ENCODE peak calls at places on chromosomes 2 and 18, in eight cellular contexts. One of them, this sample, is unnamed.

GRCh38 chr2:190820416-190820815 is 60.2 kb upstream of the GLS start:
- DNase-seq in HEK293T: no peak
- DNase-seq in epithelial cell of esophagus: no peak
- DNase-seq in uterus: no peak
- DNase-seq in IMR-90: no peak
- DNase-seq in RWPE1: no peak
- DNase-seq in mesendoderm: no peak
- DNase-seq in AG04450: no peak
- DNase-seq in this sample: no peak

GRCh38 chr2:189772212-189772611 is 9.6 kb upstream of the OSGEPL1 start:
- DNase-seq in AG04450: no peak
- DNase-seq in HEK293T: no peak
- DNase-seq in mesendoderm: no peak
- DNase-seq in epithelial cell of esophagus: peak; percentile 16
- DNase-seq in IMR-90: no peak
- DNase-seq in uterus: no peak
- DNase-seq in RWPE1: no peak
- DNase-seq in this sample: no peak

GRCh38 chr18:45951021-45951714 is 16.0 kb downstream of the EPG5 start:
- DNase-seq in AG04450: peak; percentile 46
- DNase-seq in RWPE1: no peak
- DNase-seq in mesendoderm: peak; percentile 16
- DNase-seq in epithelial cell of esophagus: peak; percentile 84
- DNase-seq in IMR-90: peak; percentile 90
- DNase-seq in HEK293T: no peak
- DNase-seq in uterus: no peak
- DNase-seq in this sample: no peak

GRCh38 chr2:217902281-217903141 is 100.3 kb downstream of the TNS1 start:
- DNase-seq in mesendoderm: peak; percentile 52
- DNase-seq in HEK293T: no peak
- DNase-seq in AG04450: no peak
- DNase-seq in RWPE1: peak; percentile 31
- DNase-seq in IMR-90: peak; percentile 88
- DNase-seq in epithelial cell of esophagus: peak; percentile 45
- DNase-seq in uterus: peak; percentile 77
- DNase-seq in this sample: no peak

GRCh38 chr2:73907840-73908452 is 15.1 kb downstream of the ACTG2 start:
- DNase-seq in AG04450: no peak
- DNase-seq in epithelial cell of esophagus: peak; percentile 43
- DNase-seq in HEK293T: peak; percentile 23
- DNase-seq in mesendoderm: peak; percentile 58
- DNase-seq in IMR-90: peak; percentile 62
- DNase-seq in uterus: no peak
- DNase-seq in RWPE1: no peak
- DNase-seq in this sample: no peak

GRCh38 chr2:32991091-32991845 is 44.5 kb downstream of the LTBP1 start:
- DNase-seq in AG04450: no peak
- DNase-seq in RWPE1: no peak
- DNase-seq in uterus: no peak
- DNase-seq in mesendoderm: no peak
- DNase-seq in epithelial cell of esophagus: peak; percentile 48
- DNase-seq in HEK293T: no peak
- DNase-seq in IMR-90: no peak
- DNase-seq in this sample: no peak

GRCh38 chr2:173077506-173078177 is 2.0 kb downstream of the MAP3K20 start:
- DNase-seq in HEK293T: no peak
- DNase-seq in epithelial cell of esophagus: peak; percentile 42
- DNase-seq in AG04450: no peak
- DNase-seq in uterus: no peak
- DNase-seq in IMR-90: peak; percentile 68
- DNase-seq in mesendoderm: no peak
- DNase-seq in RWPE1: no peak
- DNase-seq in this sample: no peak

GRCh38 chr2:209772316-209772715 is 684 bp downstream of the UNC80 start:
- DNase-seq in uterus: no peak
- DNase-seq in AG04450: no peak
- DNase-seq in HEK293T: peak; percentile 9
- DNase-seq in IMR-90: no peak
- DNase-seq in RWPE1: no peak
- DNase-seq in mesendoderm: peak; percentile 6
- DNase-seq in epithelial cell of esophagus: no peak
- DNase-seq in this sample: no peak

GRCh38 chr2:172226244-172227061 is 123.8 kb upstream of the DLX2 start:
- DNase-seq in HEK293T: no peak
- DNase-seq in AG04450: no peak
- DNase-seq in mesendoderm: no peak
- DNase-seq in epithelial cell of esophagus: peak; percentile 74
- DNase-seq in uterus: no peak
- DNase-seq in IMR-90: no peak
- DNase-seq in RWPE1: peak; percentile 60
- DNase-seq in this sample: no peak

GRCh38 chr2:53633441-53633840 is 134.2 kb upstream of the CHAC2 start:
- DNase-seq in uterus: no peak
- DNase-seq in epithelial cell of esophagus: peak; percentile 59
- DNase-seq in mesendoderm: no peak
- DNase-seq in IMR-90: peak; percentile 13
- DNase-seq in AG04450: no peak
- DNase-seq in HEK293T: no peak
- DNase-seq in RWPE1: peak; percentile 35
- DNase-seq in this sample: no peak

GRCh38 chr18:70086085-70086484 is 119.4 kb downstream of the RTTN start:
- DNase-seq in epithelial cell of esophagus: no peak
- DNase-seq in AG04450: no peak
- DNase-seq in RWPE1: no peak
- DNase-seq in HEK293T: no peak
- DNase-seq in IMR-90: no peak
- DNase-seq in mesendoderm: no peak
- DNase-seq in uterus: no peak
- DNase-seq in this sample: no peak

GRCh38 chr18:74745658-74746403 is 148.2 kb downstream of the ZNF407 start:
- DNase-seq in RWPE1: peak; percentile 59
- DNase-seq in mesendoderm: no peak
- DNase-seq in HEK293T: no peak
- DNase-seq in IMR-90: peak; percentile 86
- DNase-seq in uterus: no peak
- DNase-seq in AG04450: peak; percentile 27
- DNase-seq in epithelial cell of esophagus: peak; percentile 88
- DNase-seq in this sample: no peak

GRCh38 chr2:209472871-209473270 is 49.0 kb downstream of the MAP2 start:
- DNase-seq in mesendoderm: no peak
- DNase-seq in HEK293T: no peak
- DNase-seq in IMR-90: peak; percentile 22
- DNase-seq in uterus: no peak
- DNase-seq in AG04450: no peak
- DNase-seq in RWPE1: no peak
- DNase-seq in epithelial cell of esophagus: no peak
- DNase-seq in this sample: no peak

GRCh38 chr2:235538989-235539388 is 45.1 kb downstream of the AGAP1 start:
- DNase-seq in AG04450: no peak
- DNase-seq in HEK293T: no peak
- DNase-seq in epithelial cell of esophagus: no peak
- DNase-seq in IMR-90: no peak
- DNase-seq in RWPE1: no peak
- DNase-seq in uterus: no peak
- DNase-seq in mesendoderm: no peak
- DNase-seq in this sample: no peak

GRCh38 chr18:37321578-37322496 is 243.8 kb downstream of the CELF4 start:
- DNase-seq in epithelial cell of esophagus: no peak
- DNase-seq in mesendoderm: no peak
- DNase-seq in IMR-90: no peak
- DNase-seq in HEK293T: no peak
- DNase-seq in RWPE1: no peak
- DNase-seq in uterus: no peak
- DNase-seq in AG04450: no peak
- DNase-seq in this sample: no peak

GRCh38 chr2:199025146-199025545 is 432.6 kb downstream of the SATB2 start:
- DNase-seq in AG04450: no peak
- DNase-seq in IMR-90: no peak
- DNase-seq in uterus: no peak
- DNase-seq in epithelial cell of esophagus: no peak
- DNase-seq in HEK293T: no peak
- DNase-seq in RWPE1: no peak
- DNase-seq in mesendoderm: no peak
- DNase-seq in this sample: no peak

GRCh38 chr2:238703436-238703835 is 144.4 kb upstream of the TWIST2 start:
- DNase-seq in AG04450: no peak
- DNase-seq in HEK293T: no peak
- DNase-seq in uterus: no peak
- DNase-seq in mesendoderm: no peak
- DNase-seq in epithelial cell of esophagus: no peak
- DNase-seq in IMR-90: no peak
- DNase-seq in RWPE1: no peak
- DNase-seq in this sample: no peak

GRCh38 chr2:175187378-175187777 is 5.9 kb upstream of the ATP5MC3 start:
- DNase-seq in mesendoderm: peak; percentile 81
- DNase-seq in uterus: no peak
- DNase-seq in IMR-90: peak; percentile 11
- DNase-seq in RWPE1: no peak
- DNase-seq in epithelial cell of esophagus: peak; percentile 44
- DNase-seq in AG04450: no peak
- DNase-seq in HEK293T: peak; percentile 30
- DNase-seq in this sample: no peak

GRCh38 chr2:210195066-210195852 is 24.1 kb upstream of the KANSL1L start:
- DNase-seq in AG04450: no peak
- DNase-seq in IMR-90: peak; percentile 58
- DNase-seq in HEK293T: peak; percentile 30
- DNase-seq in mesendoderm: peak; percentile 34
- DNase-seq in RWPE1: peak; percentile 42
- DNase-seq in uterus: no peak
- DNase-seq in epithelial cell of esophagus: peak; percentile 62
- DNase-seq in this sample: no peak

GRCh38 chr2:65186872-65187851 is 40.5 kb upstream of the ACTR2 start:
- DNase-seq in epithelial cell of esophagus: peak; percentile 77
- DNase-seq in uterus: peak; percentile 82
- DNase-seq in HEK293T: peak; percentile 84
- DNase-seq in IMR-90: peak; percentile 75
- DNase-seq in RWPE1: peak; percentile 75
- DNase-seq in AG04450: peak; percentile 56
- DNase-seq in mesendoderm: peak; percentile 89
- DNase-seq in this sample: peak; percentile 80

GRCh38 chr2:11029136-11029535 is 117.4 kb downstream of the KCNF1 start:
- DNase-seq in IMR-90: no peak
- DNase-seq in mesendoderm: peak; percentile 58
- DNase-seq in epithelial cell of esophagus: no peak
- DNase-seq in RWPE1: no peak
- DNase-seq in uterus: no peak
- DNase-seq in HEK293T: no peak
- DNase-seq in AG04450: no peak
- DNase-seq in this sample: no peak

GRCh38 chr2:109685453-109685852 is 71.3 kb downstream of the SOWAHC start:
- DNase-seq in HEK293T: no peak
- DNase-seq in mesendoderm: no peak
- DNase-seq in RWPE1: no peak
- DNase-seq in uterus: no peak
- DNase-seq in AG04450: no peak
- DNase-seq in epithelial cell of esophagus: no peak
- DNase-seq in IMR-90: no peak
- DNase-seq in this sample: no peak

GRCh38 chr2:241410739-241411176 is 54.7 kb downstream of the FARP2 start:
- DNase-seq in IMR-90: peak; percentile 87
- DNase-seq in epithelial cell of esophagus: peak; percentile 40
- DNase-seq in HEK293T: no peak
- DNase-seq in RWPE1: no peak
- DNase-seq in uterus: no peak
- DNase-seq in AG04450: no peak
- DNase-seq in mesendoderm: no peak
- DNase-seq in this sample: peak; percentile 2

This sample was measured in neural crest cell.